ENCODE peak calls at places on chromosomes 1 and 21, in four cellular contexts. M, C, A and X are unnamed samples.

GRCh38 chr1:25111706-25112105 is 120.6 kb downstream of the SYF2 start:
- DNase-seq in M (no peak), A (no peak), C (no peak), X (no peak)

GRCh38 chr1:37478451-37478871 is 4.1 kb downstream of the ZC3H12A start:
- DNase-seq in M (peak; percentile 52), A (peak; percentile 53), C (no peak), X (no peak)

GRCh38 chr1:35220976-35221375 is 28.0 kb upstream of the SFPQ start:
- DNase-seq in A (no peak), C (peak; percentile 74), M (no peak), X (no peak)

GRCh38 chr1:227894831-227895451 is 52.8 kb downstream of the WNT9A start:
- DNase-seq in M (peak; percentile 32), A (peak; percentile 15), C (peak; percentile 39), X (no peak)

GRCh38 chr1:201329286-201329685 is 46.0 kb downstream of the PKP1 start:
- DNase-seq in M (no peak), C (no peak), A (no peak), X (no peak)

GRCh38 chr1:1225238-1225845 is 6.5 kb downstream of the SDF4 start:
- DNase-seq in M (no peak), A (peak; percentile 89), C (no peak), X (no peak)

GRCh38 chr1:63624911-63625310 is 31.7 kb downstream of the PGM1 start:
- DNase-seq in A (no peak), M (no peak), C (no peak), X (no peak)

GRCh38 chr1:19628879-19629278 is 15.2 kb upstream of the NBL1 start:
- DNase-seq in C (no peak), M (no peak), A (no peak), X (no peak)

GRCh38 chr1:44044071-44044801 is 13.0 kb upstream of the SLC6A9 start:
- DNase-seq in A (no peak), C (no peak), M (no peak), X (no peak)

GRCh38 chr1:52002038-52002917 is 11.8 kb upstream of the RAB3B start:
- DNase-seq in A (no peak), C (peak; percentile 84), M (no peak), X (peak; percentile 66)

GRCh38 chr21:23638131-23638530 is 1969.2 kb downstream of the MRPL39 start:
- DNase-seq in A (no peak), M (no peak), C (no peak), X (no peak)

GRCh38 chr1:226274138-226274537 is 34.8 kb downstream of the LIN9 start:
- DNase-seq in C (no peak), A (no peak), M (no peak), X (no peak)

GRCh38 chr1:204651843-204652421 is 33.6 kb downstream of the LRRN2 start:
- DNase-seq in M (no peak), C (peak; percentile 83), A (no peak), X (no peak)

GRCh38 chr1:105997516-105997915 is 1059.0 kb upstream of the PRMT6 start:
- DNase-seq in C (no peak), A (no peak), M (no peak), X (no peak)

GRCh38 chr1:32361674-32362473 is 411 bp downstream of the FAM229A start:
- DNase-seq in A (peak; percentile 49), C (peak; percentile 83), M (no peak), X (no peak)

GRCh38 chr1:40316595-40317393 is at the start of gene COL9A2:
- DNase-seq in M (no peak), A (peak; percentile 54), C (peak; percentile 82), X (no peak)

GRCh38 chr1:151399890-151400235 is 490 bp downstream of the PSMB4 start:
- DNase-seq in M (no peak), A (no peak), C (peak; percentile 68), X (no peak)

GRCh38 chr1:215082532-215083407 is at the start of gene KCNK2:
- DNase-seq in C (peak; percentile 85), A (no peak), M (no peak), X (no peak)

GRCh38 chr1:226798427-226799411 is 59.6 kb upstream of the ITPKB start:
- DNase-seq in M (no peak), A (peak; percentile 34), C (no peak), X (no peak)

GRCh38 chr1:228321895-228322294 is 84.7 kb downstream of the TRIM11 start:
- DNase-seq in A (no peak), C (no peak), M (no peak), X (no peak)

GRCh38 chr1:162564762-162565218 is 3.3 kb downstream of the UAP1 start:
- DNase-seq in A (no peak), M (no peak), C (no peak), X (no peak)

GRCh38 chr1:207084241-207084640 is 4.4 kb upstream of the C4BPB start:
- DNase-seq in C (no peak), A (no peak), M (no peak), X (no peak)

GRCh38 chr1:94332952-94333351 is 85.2 kb upstream of the ABCD3 start:
- DNase-seq in M (no peak), A (no peak), C (no peak), X (no peak)

GRCh38 chr1:107941123-107941522 is 23.9 kb downstream of the VAV3 start:
- DNase-seq in C (no peak), A (peak; percentile 29), M (peak; percentile 79), X (no peak)

GRCh38 chr1:26281091-26281958 is 1.4 kb downstream of the SH3BGRL3 start:
- DNase-seq in M (no peak), C (no peak), A (no peak), X (no peak)

GRCh38 chr1:10031461-10031860 is 1.3 kb upstream of the UBE4B start:
- DNase-seq in A (no peak), C (no peak), M (no peak), X (no peak)

GRCh38 chr1:21673277-21673780 is 4.2 kb upstream of the RAP1GAP start:
- DNase-seq in C (no peak), M (peak; percentile 77), A (peak; percentile 82), X (no peak)

GRCh38 chr1:210617306-210617705 is 288.6 kb downstream of the HHAT start:
- DNase-seq in C (no peak), A (no peak), M (no peak), X (no peak)

GRCh38 chr1:81174811-81175476 is 625.8 kb upstream of the ADGRL2 start:
- DNase-seq in C (no peak), M (no peak), A (no peak), X (peak; percentile 84)

GRCh38 chr1:155827450-155827849 is 29.6 kb downstream of the GON4L start:
- DNase-seq in C (no peak), A (no peak), M (no peak), X (no peak)

GRCh38 chr1:16120940-16121410 is 34.9 kb downstream of the EPHA2 start:
- DNase-seq in M (no peak), A (peak; percentile 59), C (no peak), X (no peak)

GRCh38 chr1:108327534-108328462 is 83.9 kb upstream of the NBPF4 start:
- DNase-seq in M (no peak), A (no peak), C (peak; percentile 82), X (no peak)

GRCh38 chr1:67120855-67121619 is 13.7 kb downstream of the C1orf141 start:
- DNase-seq in C (no peak), A (no peak), M (no peak), X (no peak)

GRCh38 chr1:7658127-7658498 is 113.0 kb upstream of the VAMP3 start:
- DNase-seq in C (no peak), A (no peak), M (no peak), X (no peak)

GRCh38 chr1:172163479-172164215 is 256.8 kb upstream of the C1orf105 start:
- DNase-seq in A (no peak), C (no peak), M (no peak), X (no peak)

GRCh38 chr1:6233376-6233775 is 2.4 kb downstream of the ICMT start:
- DNase-seq in M (no peak), C (no peak), A (no peak), X (no peak)

DNA sequence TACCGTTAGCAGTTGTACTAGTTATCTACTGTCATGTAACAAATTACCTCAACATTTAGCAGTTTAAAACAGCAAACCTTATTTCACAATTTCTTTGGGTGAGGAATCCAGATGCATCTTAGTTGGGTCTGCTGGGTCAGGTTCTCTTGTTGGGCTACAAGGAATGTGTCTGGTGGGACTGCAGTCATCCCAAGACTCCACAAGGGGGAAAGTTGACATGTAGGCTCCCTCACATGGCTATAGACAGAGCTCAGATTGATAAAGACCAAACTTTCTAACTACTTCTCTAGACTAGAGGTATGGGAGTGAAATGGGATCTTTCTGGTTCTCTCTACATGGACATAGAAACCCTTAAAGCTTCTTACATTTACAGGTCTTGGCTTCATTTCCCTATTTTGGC is 160.9 kb downstream of the UCK2 start:
- DNase-seq in M (no peak), A (no peak), C (peak; percentile 61), X (no peak)
- TF ChIP-seq CTCF in M (no peak), A (no peak), C (peak; percentile 72), X (no peak)

GRCh38 chr21:40846057-40846456 is 901 bp downstream of the DSCAM start:
- DNase-seq in A (no peak), C (no peak), M (no peak), X (no peak)

GRCh38 chr21:40845621-40846020 is 1.3 kb downstream of the DSCAM start:
- DNase-seq in C (no peak), A (no peak), M (no peak), X (no peak)

GRCh38 chr21:40850071-40850470 is 3.1 kb upstream of the DSCAM start:
- DNase-seq in C (no peak), A (no peak), M (no peak), X (no peak)

GRCh38 chr21:40846566-40847411 is at the start of gene DSCAM:
- DNase-seq in C (peak; percentile 86), A (no peak), M (no peak), X (no peak)

GRCh38 chr21:40847956-40848355 is 998 bp upstream of the DSCAM start:
- DNase-seq in C (peak; percentile 57), M (no peak), A (no peak), X (no peak)
- H3K4me3 ChIP-seq in C (no peak overlapping the region), M (no peak overlapping the region), A (no peak overlapping the region), X (no peak overlapping the region)

GRCh38 chr1:218408942-218409341 is 63.8 kb downstream of the TGFB2 start:
- DNase-seq in A (peak; percentile 28), C (peak; percentile 73), M (no peak), X (no peak)
- TF ChIP-seq CTCF in A (no peak), C (no peak), M (no peak), X (no peak)

GRCh38 chr1:229855999-229856650 is 210.9 kb upstream of the GALNT2 start:
- DNase-seq in M (no peak), C (no peak), A (no peak), X (no peak)
- H3K4me3 ChIP-seq in M (no peak overlapping the region), C (no peak overlapping the region), A (no peak overlapping the region), X (no peak overlapping the region)